ENCODE peak calls at places on chromosomes 12 and 14, in eight cellular contexts. J, K, V, B, M, I, U and Q are unnamed samples.

GRCh38 chr12:111753144-111753881 is 13.4 kb upstream of the ALDH2 start:
- DNase-seq in B (peak; percentile 83), K (peak; percentile 9), M (peak; percentile 61), U (peak; percentile 67), J (no peak), V (no peak), I (peak; percentile 72), Q (peak; percentile 84)

GRCh38 chr14:88983755-88984154 is 159.3 kb downstream of the TTC8 start:
- DNase-seq in M (no peak), U (no peak), J (no peak), V (peak; percentile 83), B (no peak), K (no peak), I (no peak), Q (no peak)

GRCh38 chr12:75437564-75437963 is 43.0 kb upstream of the GLIPR1 start:
- DNase-seq in M (peak; percentile 42), K (no peak), J (no peak), I (no peak), V (no peak), U (no peak), B (no peak), Q (no peak)

GRCh38 chr14:21385170-21385904 is 1.5 kb upstream of the SUPT16H start:
- DNase-seq in M (peak; percentile 55), J (peak; percentile 47), V (no peak), B (no peak), K (no peak), I (no peak), U (no peak), Q (no peak)

GRCh38 chr12:131783915-131784541 is 44.2 kb upstream of the MMP17 start:
- DNase-seq in V (no peak), K (peak; percentile 99), U (no peak), B (no peak), M (peak; percentile 81), J (peak; percentile 47), I (no peak), Q (peak; percentile 32)

GRCh38 chr12:124640096-124640495 is 72.7 kb upstream of the NCOR2 start:
- DNase-seq in M (no peak), J (no peak), I (no peak), U (no peak), B (no peak), V (no peak), K (no peak), Q (no peak)

GRCh38 chr12:3237154-3237520 is 160.0 kb downstream of the TSPAN9 start:
- DNase-seq in V (no peak), I (no peak), U (no peak), B (no peak), J (no peak), K (no peak), M (no peak), Q (no peak)

GRCh38 chr12:129332286-129332685 is 479.0 kb downstream of the GLT1D1 start:
- DNase-seq in V (no peak), B (no peak), M (no peak), U (no peak), I (no peak), K (no peak), J (no peak), Q (no peak)

GRCh38 chr12:126454581-126454980 is 1389.3 kb downstream of the AACS start:
- DNase-seq in U (no peak), J (no peak), V (no peak), I (no peak), K (no peak), M (no peak), B (no peak), Q (no peak)